ENCODE peak calls at places on chromosomes 6 and 20, in nine cellular contexts. One of them, this sample, is unnamed.

GRCh38 chr20:3694864-3695263 is 13.1 kb upstream of the ADAM33 start:
- DNase-seq in stomach: no peak
- DNase-seq in body of pancreas: no peak
- DNase-seq in breast epithelium: no peak
- DNase-seq in uterus: no peak
- DNase-seq in tibial nerve: no peak
- DNase-seq in GM12878: no peak
- DNase-seq in IMR-90: no peak
- DNase-seq in transverse colon: no peak
- DNase-seq in this sample: no peak

GRCh38 chr20:740162-740561 is 28.1 kb downstream of the SLC52A3 start:
- DNase-seq in IMR-90: no peak
- DNase-seq in body of pancreas: no peak
- DNase-seq in stomach: no peak
- DNase-seq in uterus: no peak
- DNase-seq in transverse colon: no peak
- DNase-seq in GM12878: no peak
- DNase-seq in breast epithelium: no peak
- DNase-seq in tibial nerve: no peak
- DNase-seq in this sample: no peak

GRCh38 chr6:71347119-71347518 is 58.5 kb downstream of the OGFRL1 start:
- DNase-seq in body of pancreas: no peak
- DNase-seq in tibial nerve: no peak
- DNase-seq in breast epithelium: no peak
- DNase-seq in uterus: no peak
- DNase-seq in transverse colon: no peak
- DNase-seq in GM12878: no peak
- DNase-seq in stomach: no peak
- DNase-seq in IMR-90: no peak
- DNase-seq in this sample: no peak

GRCh38 chr6:154457881-154458284 is 52.6 kb downstream of the CNKSR3 start:
- DNase-seq in IMR-90: no peak
- DNase-seq in body of pancreas: peak
- DNase-seq in breast epithelium: no peak
- DNase-seq in uterus: no peak
- DNase-seq in transverse colon: no peak
- DNase-seq in tibial nerve: no peak
- DNase-seq in stomach: peak
- DNase-seq in GM12878: no peak
- DNase-seq in this sample: no peak

GRCh38 chr20:56875052-56875663 is 246.1 kb downstream of the TFAP2C start:
- DNase-seq in transverse colon: peak
- DNase-seq in stomach: no peak
- DNase-seq in tibial nerve: no peak
- DNase-seq in GM12878: no peak
- DNase-seq in breast epithelium: no peak
- DNase-seq in IMR-90: peak
- DNase-seq in uterus: no peak
- DNase-seq in body of pancreas: peak
- DNase-seq in this sample: no peak

GRCh38 chr6:157982297-157982579 is 575 bp downstream of the SYNJ2 start:
- DNase-seq in GM12878: no peak
- DNase-seq in uterus: no peak
- DNase-seq in breast epithelium: peak
- DNase-seq in body of pancreas: peak
- DNase-seq in IMR-90: no peak
- DNase-seq in stomach: peak
- DNase-seq in transverse colon: peak
- DNase-seq in tibial nerve: no peak
- DNase-seq in this sample: no peak

GRCh38 chr6:4316867-4317400 is 181.6 kb upstream of the ECI2 start:
- DNase-seq in uterus: no peak
- DNase-seq in GM12878: no peak
- DNase-seq in stomach: peak
- DNase-seq in body of pancreas: peak
- DNase-seq in IMR-90: peak
- DNase-seq in tibial nerve: no peak
- DNase-seq in breast epithelium: no peak
- DNase-seq in transverse colon: peak
- DNase-seq in this sample: no peak

GRCh38 chr6:168157272-168158007 is 78.4 kb upstream of the FRMD1 start:
- DNase-seq in IMR-90: peak
- DNase-seq in transverse colon: no peak
- DNase-seq in tibial nerve: no peak
- DNase-seq in GM12878: no peak
- DNase-seq in stomach: no peak
- DNase-seq in body of pancreas: no peak
- DNase-seq in uterus: peak
- DNase-seq in breast epithelium: no peak
- DNase-seq in this sample: no peak

GRCh38 chr6:402901-403658 is 11.5 kb downstream of the IRF4 start:
- DNase-seq in tibial nerve: no peak
- DNase-seq in stomach: no peak
- DNase-seq in uterus: no peak
- DNase-seq in transverse colon: no peak
- DNase-seq in IMR-90: no peak
- DNase-seq in breast epithelium: no peak
- DNase-seq in body of pancreas: no peak
- DNase-seq in GM12878: no peak
- DNase-seq in this sample: no peak

GRCh38 chr6:162580619-162581018 is 146.9 kb downstream of the PRKN start:
- DNase-seq in GM12878: no peak
- DNase-seq in IMR-90: no peak
- DNase-seq in body of pancreas: no peak
- DNase-seq in transverse colon: no peak
- DNase-seq in breast epithelium: no peak
- DNase-seq in tibial nerve: no peak
- DNase-seq in uterus: no peak
- DNase-seq in stomach: no peak
- DNase-seq in this sample: no peak
- TF ChIP-seq CTCF in GM12878: no peak
- TF ChIP-seq CTCF in IMR-90: no peak
- TF ChIP-seq CTCF in body of pancreas: no peak
- TF ChIP-seq CTCF in transverse colon: no peak
- TF ChIP-seq CTCF in breast epithelium: no peak
- TF ChIP-seq CTCF in tibial nerve: no peak
- TF ChIP-seq CTCF in uterus: no peak
- TF ChIP-seq CTCF in stomach: no peak
- TF ChIP-seq CTCF in this sample: no peak

DNA sequence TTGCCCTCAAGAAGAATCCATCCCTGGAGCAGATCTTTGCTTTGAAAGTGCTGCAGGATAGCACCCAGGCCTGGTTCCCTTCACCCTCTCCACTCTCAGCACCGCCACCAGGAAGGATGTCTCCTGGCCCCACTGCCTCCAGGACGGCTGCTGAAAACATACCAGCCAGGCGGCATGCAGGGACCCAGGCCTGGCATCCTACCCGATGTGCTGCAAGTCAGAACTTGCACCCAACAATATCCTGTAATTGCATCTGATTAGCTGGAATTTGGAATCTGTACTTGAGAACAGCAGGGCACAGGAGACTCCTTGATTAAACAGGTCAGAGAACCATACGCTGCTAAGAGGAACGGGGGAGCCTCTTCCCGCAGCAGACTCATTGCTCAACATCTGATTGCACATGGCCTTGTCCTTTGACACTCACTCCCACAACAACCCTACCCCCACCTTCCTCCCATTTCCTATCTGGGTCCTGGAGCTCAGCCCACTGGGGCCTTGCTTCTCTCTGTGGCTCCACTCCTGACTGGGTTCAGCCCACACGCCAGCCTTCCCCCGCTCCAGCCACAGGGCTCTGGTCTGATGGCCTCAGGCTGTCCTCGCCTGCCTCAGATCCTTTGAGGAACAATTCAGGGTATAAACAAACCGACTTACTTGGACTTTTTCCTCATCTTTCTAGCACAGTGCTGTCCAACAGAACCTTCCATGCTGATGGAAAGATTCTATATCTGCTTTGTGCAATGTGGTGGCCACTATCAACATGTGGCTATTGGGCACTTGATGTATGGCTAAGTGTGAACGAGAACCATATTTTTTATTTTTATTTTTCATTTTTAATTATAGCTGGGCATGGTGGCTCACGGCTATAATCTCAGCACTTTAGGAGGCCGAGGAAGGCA is 78.0 kb downstream of the FGD2 start:
- DNase-seq in GM12878: no peak
- DNase-seq in tibial nerve: peak
- DNase-seq in body of pancreas: peak
- DNase-seq in transverse colon: peak
- DNase-seq in uterus: peak
- DNase-seq in stomach: peak
- DNase-seq in breast epithelium: peak
- DNase-seq in IMR-90: peak
- DNase-seq in this sample: no peak
- TF ChIP-seq POLR2A in GM12878: no peak
- TF ChIP-seq POLR2A in tibial nerve: no peak
- TF ChIP-seq POLR2A in body of pancreas: peak
- TF ChIP-seq POLR2A in transverse colon: no peak
- TF ChIP-seq POLR2A in uterus: no peak
- TF ChIP-seq POLR2A in stomach: no peak
- TF ChIP-seq POLR2A in breast epithelium: no peak
- TF ChIP-seq POLR2A in IMR-90: no peak
- TF ChIP-seq POLR2A in this sample: no peak

DNA sequence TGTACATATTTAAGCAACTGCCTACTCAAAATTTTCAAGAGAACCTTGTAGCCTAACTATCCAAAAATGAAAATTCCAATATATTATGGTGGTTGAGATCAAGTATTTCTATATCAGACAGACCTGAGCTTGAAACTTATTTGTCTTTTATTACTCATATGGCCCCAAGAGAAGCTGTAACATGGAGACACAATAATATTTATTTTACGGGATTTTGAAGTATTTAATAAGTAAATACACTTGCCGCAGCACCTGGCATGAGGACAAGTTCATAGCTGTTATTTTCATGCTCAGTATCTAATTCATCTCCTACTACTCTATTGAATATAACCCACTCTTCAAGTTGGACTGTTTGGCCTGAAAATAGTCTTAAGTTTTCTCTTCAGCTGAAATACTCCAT is 28.0 kb downstream of the PTPRK start:
- DNase-seq in IMR-90: peak
- DNase-seq in stomach: peak
- DNase-seq in GM12878: no peak
- DNase-seq in transverse colon: no peak
- DNase-seq in uterus: no peak
- DNase-seq in body of pancreas: peak
- DNase-seq in breast epithelium: peak
- DNase-seq in tibial nerve: no peak
- DNase-seq in this sample: no peak
- H3K27ac ChIP-seq in IMR-90: no peak
- H3K27ac ChIP-seq in stomach: peak
- H3K27ac ChIP-seq in GM12878: no peak
- H3K27ac ChIP-seq in transverse colon: peak
- H3K27ac ChIP-seq in uterus: peak
- H3K27ac ChIP-seq in body of pancreas: peak
- H3K27ac ChIP-seq in breast epithelium: peak
- H3K27ac ChIP-seq in tibial nerve: no peak
- H3K27ac ChIP-seq in this sample: peak

GRCh38 chr6:91485047-91485446 is 898.2 kb upstream of the MAP3K7 start:
- DNase-seq in GM12878: no peak
- DNase-seq in uterus: no peak
- DNase-seq in stomach: no peak
- DNase-seq in IMR-90: no peak
- DNase-seq in tibial nerve: no peak
- DNase-seq in body of pancreas: no peak
- DNase-seq in breast epithelium: no peak
- DNase-seq in transverse colon: no peak
- DNase-seq in this sample: no peak
- TF ChIP-seq CTCF in GM12878: no peak
- TF ChIP-seq CTCF in uterus: no peak
- TF ChIP-seq CTCF in stomach: no peak
- TF ChIP-seq CTCF in IMR-90: no peak
- TF ChIP-seq CTCF in tibial nerve: no peak
- TF ChIP-seq CTCF in body of pancreas: no peak
- TF ChIP-seq CTCF in breast epithelium: no peak
- TF ChIP-seq CTCF in transverse colon: no peak
- TF ChIP-seq CTCF in this sample: no peak

DNA sequence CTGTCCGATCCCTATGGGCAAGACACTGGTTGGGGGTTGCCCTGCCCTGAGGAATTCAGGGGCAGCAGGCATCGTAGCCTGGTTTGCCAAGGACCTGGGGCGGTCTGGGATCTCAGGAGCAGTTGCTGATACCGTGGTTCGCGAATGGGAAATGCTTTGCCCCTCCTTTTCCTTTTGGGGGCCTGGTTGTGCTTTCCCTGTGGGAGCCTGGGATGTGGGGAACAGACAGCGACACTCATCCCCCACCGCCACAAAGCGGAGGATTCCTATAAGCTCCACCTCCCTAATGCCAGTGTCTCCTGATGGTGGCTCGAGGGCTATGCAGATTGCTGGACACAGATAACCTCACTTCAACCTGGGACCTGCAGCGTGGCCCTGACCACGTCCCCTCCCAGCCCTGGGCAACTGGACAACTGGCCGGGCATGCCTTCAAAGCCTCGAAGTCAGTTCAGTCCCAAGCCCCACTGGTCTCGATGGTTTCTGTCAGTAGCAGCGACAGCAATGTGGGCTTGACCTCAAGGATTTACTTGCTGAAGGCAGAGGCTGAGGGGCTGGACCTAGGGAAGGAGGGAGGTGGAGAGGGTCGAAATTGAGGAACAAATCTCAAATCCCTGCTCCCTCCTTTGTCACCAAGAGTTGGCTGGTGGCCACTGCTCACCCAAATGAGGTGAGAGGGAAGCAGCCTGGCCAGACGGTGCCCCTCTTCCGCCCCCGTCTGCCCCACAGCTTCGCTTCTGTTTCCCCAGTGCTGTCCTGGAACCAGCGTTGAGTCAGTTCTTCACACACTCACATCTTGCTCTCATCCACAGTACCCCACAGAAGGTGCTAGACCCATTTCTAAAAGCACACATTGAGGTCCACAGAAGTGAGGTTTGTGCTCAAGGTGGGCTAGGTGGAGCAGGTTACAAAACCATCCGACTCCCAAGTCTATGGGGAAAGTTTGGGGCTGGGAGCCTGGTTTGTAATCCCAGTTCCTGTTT is 3.5 kb downstream of the CEBPB start:
- DNase-seq in body of pancreas: no peak
- DNase-seq in IMR-90: peak
- DNase-seq in GM12878: no peak
- DNase-seq in tibial nerve: no peak
- DNase-seq in stomach: no peak
- DNase-seq in transverse colon: no peak
- DNase-seq in breast epithelium: no peak
- DNase-seq in uterus: no peak
- DNase-seq in this sample: no peak
- TF ChIP-seq POLR2A in body of pancreas: peak
- TF ChIP-seq POLR2A in IMR-90: peak
- TF ChIP-seq POLR2A in GM12878: peak
- TF ChIP-seq POLR2A in tibial nerve: no peak
- TF ChIP-seq POLR2A in stomach: no peak
- TF ChIP-seq POLR2A in transverse colon: no peak
- TF ChIP-seq POLR2A in breast epithelium: peak
- TF ChIP-seq POLR2A in uterus: no peak
- TF ChIP-seq POLR2A in this sample: peak